ENCODE peak calls at places on chromosomes 11 and 22, in five cellular contexts. One of them, this sample, is unnamed.
A peak's percentile ranks its signal among the peaks of the same experiment; 100 is the strongest.

GRCh38 chr11:40683010-40683409 is 776.4 kb downstream of the LRRC4C start:
- DNase-seq in neuronal stem cell: no peak
- DNase-seq in H9: no peak
- DNase-seq in H1: no peak
- DNase-seq in trophoblast cell: no peak
- DNase-seq in this sample: no peak

GRCh38 chr11:110130642-110131238 is 37.5 kb downstream of the ZC3H12C start:
- DNase-seq in trophoblast cell: peak; percentile 5
- DNase-seq in neuronal stem cell: peak; percentile 86
- DNase-seq in H1: no peak
- DNase-seq in H9: peak; percentile 42
- DNase-seq in this sample: no peak

GRCh38 chr11:134176284-134176683 is 47.5 kb downstream of the NCAPD3 start:
- DNase-seq in neuronal stem cell: no peak
- DNase-seq in H9: no peak
- DNase-seq in trophoblast cell: no peak
- DNase-seq in H1: no peak
- DNase-seq in this sample: no peak

GRCh38 chr22:40397436-40397835 is 27.0 kb downstream of the SGSM3 start:
- DNase-seq in neuronal stem cell: no peak
- DNase-seq in trophoblast cell: peak; percentile 25
- DNase-seq in H9: no peak
- DNase-seq in H1: peak; percentile 52
- DNase-seq in this sample: peak; percentile 50

GRCh38 chr11:70104419-70104818 is 26.3 kb downstream of the ANO1 start:
- DNase-seq in H1: no peak
- DNase-seq in H9: no peak
- DNase-seq in trophoblast cell: no peak
- DNase-seq in neuronal stem cell: no peak
- DNase-seq in this sample: no peak

GRCh38 chr11:7965386-7965785 is at the start of gene NLRP10:
- DNase-seq in H9: no peak
- DNase-seq in trophoblast cell: peak; percentile 20
- DNase-seq in neuronal stem cell: no peak
- DNase-seq in H1: no peak
- DNase-seq in this sample: peak; percentile 6

GRCh38 chr11:44266056-44266780 is 43.7 kb downstream of the ALX4 start:
- DNase-seq in neuronal stem cell: no peak
- DNase-seq in trophoblast cell: no peak
- DNase-seq in H1: no peak
- DNase-seq in H9: no peak
- DNase-seq in this sample: no peak

GRCh38 chr11:20089357-20089756 is 70.9 kb downstream of the DBX1 start:
- DNase-seq in H1: no peak
- DNase-seq in H9: no peak
- DNase-seq in neuronal stem cell: no peak
- DNase-seq in trophoblast cell: no peak
- DNase-seq in this sample: no peak

GRCh38 chr11:69135420-69136363 is 20.0 kb upstream of the SMIM38 start:
- DNase-seq in H9: no peak
- DNase-seq in neuronal stem cell: no peak
- DNase-seq in trophoblast cell: no peak
- DNase-seq in H1: no peak
- DNase-seq in this sample: no peak

GRCh38 chr22:40690370-40690769 is 11.1 kb downstream of the MCHR1 start:
- DNase-seq in H1: no peak
- DNase-seq in neuronal stem cell: no peak
- DNase-seq in trophoblast cell: no peak
- DNase-seq in H9: peak; percentile 70
- DNase-seq in this sample: no peak

GRCh38 chr11:119373059-119373875 is 8.2 kb downstream of the USP2 start:
- DNase-seq in H1: no peak
- DNase-seq in trophoblast cell: no peak
- DNase-seq in neuronal stem cell: no peak
- DNase-seq in H9: no peak
- DNase-seq in this sample: no peak

GRCh38 chr11:77175021-77175842 is 47.2 kb downstream of the MYO7A start:
- DNase-seq in neuronal stem cell: no peak
- DNase-seq in H9: no peak
- DNase-seq in H1: no peak
- DNase-seq in trophoblast cell: no peak
- DNase-seq in this sample: no peak

GRCh38 chr11:131710511-131710910 is 340.1 kb downstream of the NTM start:
- DNase-seq in H9: no peak
- DNase-seq in H1: no peak
- DNase-seq in neuronal stem cell: no peak
- DNase-seq in trophoblast cell: no peak
- DNase-seq in this sample: no peak

GRCh38 chr11:21007297-21007696 is 337.9 kb downstream of the NELL1 start:
- DNase-seq in trophoblast cell: peak; percentile 9
- DNase-seq in H1: no peak
- DNase-seq in H9: peak; percentile 31
- DNase-seq in neuronal stem cell: no peak
- DNase-seq in this sample: no peak

GRCh38 chr11:93116641-93117577 is 80.9 kb downstream of the SLC36A4 start:
- DNase-seq in H1: peak; percentile 60
- DNase-seq in trophoblast cell: no peak
- DNase-seq in neuronal stem cell: no peak
- DNase-seq in H9: peak; percentile 88
- DNase-seq in this sample: no peak

GRCh38 chr22:19291580-19292261 is at the start of gene CLTCL1:
- DNase-seq in H9: peak; percentile 85
- DNase-seq in neuronal stem cell: peak; percentile 80
- DNase-seq in H1: peak; percentile 92
- DNase-seq in trophoblast cell: peak; percentile 69
- DNase-seq in this sample: peak; percentile 72

GRCh38 chr22:29702931-29703594 is 16.7 kb upstream of the CABP7 start:
- DNase-seq in neuronal stem cell: no peak
- DNase-seq in trophoblast cell: no peak
- DNase-seq in H9: no peak
- DNase-seq in H1: no peak
- DNase-seq in this sample: no peak

GRCh38 chr22:46846154-46846831 is 83.8 kb downstream of the TBC1D22A start:
- DNase-seq in H9: no peak
- DNase-seq in trophoblast cell: no peak
- DNase-seq in neuronal stem cell: no peak
- DNase-seq in H1: no peak
- DNase-seq in this sample: no peak

GRCh38 chr11:10893713-10894112 is 35.9 kb upstream of the ZBED5 start:
- DNase-seq in H1: no peak
- DNase-seq in trophoblast cell: peak; percentile 43
- DNase-seq in neuronal stem cell: no peak
- DNase-seq in H9: no peak
- DNase-seq in this sample: peak; percentile 75

GRCh38 chr11:108870373-108871020 is 205.6 kb downstream of the DDX10 start:
- DNase-seq in H9: no peak
- DNase-seq in trophoblast cell: peak; percentile 35
- DNase-seq in neuronal stem cell: no peak
- DNase-seq in H1: no peak
- DNase-seq in this sample: peak; percentile 86

GRCh38 chr11:43327987-43328386 is 16.2 kb downstream of the API5 start:
- DNase-seq in H1: no peak
- DNase-seq in trophoblast cell: peak; percentile 54
- DNase-seq in neuronal stem cell: no peak
- DNase-seq in H9: no peak
- DNase-seq in this sample: peak; percentile 91

GRCh38 chr11:74388678-74389327 is 9.4 kb downstream of the PGM2L1 start:
- DNase-seq in trophoblast cell: peak; percentile 87
- DNase-seq in H1: peak; percentile 61
- DNase-seq in H9: peak; percentile 50
- DNase-seq in neuronal stem cell: peak; percentile 33
- DNase-seq in this sample: peak; percentile 66

GRCh38 chr22:44893731-44894080 is 116.1 kb downstream of the PHF21B start:
- DNase-seq in trophoblast cell: no peak
- DNase-seq in H9: no peak
- DNase-seq in H1: no peak
- DNase-seq in neuronal stem cell: no peak
- DNase-seq in this sample: no peak

GRCh38 chr22:43731986-43732385 is 80.1 kb downstream of the EFCAB6 start:
- DNase-seq in H1: no peak
- DNase-seq in neuronal stem cell: no peak
- DNase-seq in H9: no peak
- DNase-seq in trophoblast cell: no peak
- DNase-seq in this sample: no peak

GRCh38 chr11:65977621-65978390 is 16.3 kb downstream of the SART1 start:
- DNase-seq in H1: no peak
- DNase-seq in neuronal stem cell: no peak
- DNase-seq in H9: no peak
- DNase-seq in trophoblast cell: no peak
- DNase-seq in this sample: no peak

GRCh38 chr22:33438273-33438672 is 380.1 kb upstream of the SYN3 start:
- DNase-seq in H1: no peak
- DNase-seq in neuronal stem cell: no peak
- DNase-seq in trophoblast cell: no peak
- DNase-seq in H9: no peak
- DNase-seq in this sample: peak; percentile 45

GRCh38 chr11:77044886-77045285 is 10.7 kb downstream of the B3GNT6 start:
- DNase-seq in H1: no peak
- DNase-seq in neuronal stem cell: no peak
- DNase-seq in trophoblast cell: no peak
- DNase-seq in H9: no peak
- DNase-seq in this sample: no peak

GRCh38 chr11:19253149-19253540 is 12.4 kb upstream of the E2F8 start:
- DNase-seq in H1: no peak
- DNase-seq in neuronal stem cell: no peak
- DNase-seq in trophoblast cell: no peak
- DNase-seq in H9: no peak
- DNase-seq in this sample: no peak

GRCh38 chr11:403021-403760 is 9.2 kb downstream of the PKP3 start:
- DNase-seq in neuronal stem cell: no peak
- DNase-seq in H1: no peak
- DNase-seq in H9: no peak
- DNase-seq in trophoblast cell: no peak
- DNase-seq in this sample: no peak

GRCh38 chr11:61967924-61968757 is 707 bp upstream of the FTH1 start:
- DNase-seq in trophoblast cell: peak; percentile 32
- DNase-seq in neuronal stem cell: no peak
- DNase-seq in H9: no peak
- DNase-seq in H1: no peak
- DNase-seq in this sample: no peak

GRCh38 chr11:57124912-57125311 is 56.8 kb upstream of the LRRC55 start:
- DNase-seq in neuronal stem cell: no peak
- DNase-seq in H1: no peak
- DNase-seq in H9: no peak
- DNase-seq in trophoblast cell: no peak
- DNase-seq in this sample: no peak

GRCh38 chr11:117515892-117516291 is 188.2 kb downstream of the CEP164 start:
- DNase-seq in H1: no peak
- DNase-seq in H9: no peak
- DNase-seq in trophoblast cell: no peak
- DNase-seq in neuronal stem cell: no peak
- DNase-seq in this sample: no peak
- H2BK12ac ChIP-seq in H1: no peak overlapping the region
- H2BK12ac ChIP-seq in H9: no peak overlapping the region
- H2BK12ac ChIP-seq in trophoblast cell: no peak overlapping the region
- H2BK12ac ChIP-seq in neuronal stem cell: no peak overlapping the region
- H2BK12ac ChIP-seq in this sample: no peak overlapping the region

DNA sequence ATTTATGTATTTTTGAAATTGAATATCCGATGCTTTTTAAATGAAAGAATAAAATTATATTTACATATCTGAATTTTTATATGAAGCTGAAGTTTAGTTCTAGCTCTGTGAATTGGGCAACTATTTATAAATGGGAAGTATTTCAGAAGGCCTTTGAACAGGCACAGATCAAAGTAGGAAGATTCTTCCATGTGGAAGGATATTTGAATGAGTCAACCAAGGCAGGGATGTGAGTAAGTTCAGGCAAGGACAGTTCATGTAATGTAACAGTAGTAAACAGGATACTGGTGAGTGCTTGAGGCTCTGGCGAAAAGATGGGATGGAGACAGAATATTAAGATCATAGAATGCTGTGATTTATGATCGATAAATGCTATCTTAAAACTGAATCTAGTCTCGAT is 417.8 kb upstream of the CCDC179 start:
- DNase-seq in neuronal stem cell: no peak
- DNase-seq in trophoblast cell: no peak
- DNase-seq in H9: no peak
- DNase-seq in H1: no peak
- DNase-seq in this sample: peak; percentile 53
- H3K18ac ChIP-seq in neuronal stem cell: no peak overlapping the region
- H3K18ac ChIP-seq in trophoblast cell: no peak overlapping the region
- H3K18ac ChIP-seq in H9: no peak overlapping the region
- H3K18ac ChIP-seq in H1: no peak overlapping the region
- H3K18ac ChIP-seq in this sample: no peak overlapping the region

GRCh38 chr22:49228431-49229037 is 599.1 kb downstream of the BRD1 start:
- DNase-seq in trophoblast cell: no peak
- DNase-seq in H9: peak; percentile 9
- DNase-seq in neuronal stem cell: no peak
- DNase-seq in H1: peak; percentile 28
- DNase-seq in this sample: no peak

GRCh38 chr22:49230194-49230577 is 597.5 kb downstream of the BRD1 start:
- DNase-seq in trophoblast cell: no peak
- DNase-seq in H1: peak; percentile 70
- DNase-seq in H9: peak; percentile 54
- DNase-seq in neuronal stem cell: peak; percentile 50
- DNase-seq in this sample: no peak

GRCh38 chr22:49229483-49230193 is 598.0 kb downstream of the BRD1 start:
- DNase-seq in H1: no peak
- DNase-seq in trophoblast cell: no peak
- DNase-seq in H9: peak; percentile 8
- DNase-seq in neuronal stem cell: no peak
- DNase-seq in this sample: no peak

DNA sequence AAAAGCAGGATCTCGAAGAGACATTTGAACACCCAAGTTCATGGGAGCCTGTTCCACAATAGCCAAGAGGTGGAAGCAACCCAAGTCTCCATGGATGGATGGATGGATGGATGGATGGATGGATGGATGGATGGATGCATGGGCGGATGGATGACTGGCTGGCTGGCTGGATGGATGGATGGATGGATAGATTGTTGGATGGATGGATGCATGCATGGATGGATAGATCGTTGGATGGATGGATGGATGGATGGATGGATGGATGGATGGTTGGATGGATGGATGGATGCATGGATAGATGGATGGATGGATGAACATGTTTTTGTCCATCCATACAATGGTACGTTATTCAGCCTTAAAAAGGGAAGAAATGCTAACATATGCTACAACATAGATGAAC is 603.4 kb downstream of the BRD1 start:
- DNase-seq in H1: no peak
- DNase-seq in H9: no peak
- DNase-seq in neuronal stem cell: no peak
- DNase-seq in trophoblast cell: no peak
- DNase-seq in this sample: no peak
- H2BK12ac ChIP-seq in H1: no peak overlapping the region
- H2BK12ac ChIP-seq in H9: no peak overlapping the region
- H2BK12ac ChIP-seq in neuronal stem cell: no peak overlapping the region
- H2BK12ac ChIP-seq in trophoblast cell: no peak overlapping the region
- H2BK12ac ChIP-seq in this sample: no peak overlapping the region

GRCh38 chr11:87463486-87464102 is 425.9 kb downstream of the TMEM135 start:
- DNase-seq in trophoblast cell: peak; percentile 49
- DNase-seq in H1: no peak
- DNase-seq in H9: peak; percentile 56
- DNase-seq in neuronal stem cell: peak; percentile 27
- DNase-seq in this sample: no peak
- H3K18ac ChIP-seq in trophoblast cell: no peak overlapping the region
- H3K18ac ChIP-seq in H1: no peak overlapping the region
- H3K18ac ChIP-seq in H9: no peak overlapping the region
- H3K18ac ChIP-seq in neuronal stem cell: no peak overlapping the region
- H3K18ac ChIP-seq in this sample: no peak overlapping the region